ENCODE peak calls at places on chromosomes 4 and X, in five cellular contexts. X is GM12878, K is HepG2, P is K562, N is H1. I is an unnamed sample.

GRCh38 chrX:10010686-10011085 is 43.5 kb downstream of the CLDN34 start:
- DNase-seq in X (no peak), K (peak; percentile 67), P (no peak), N (no peak), I (no peak)

GRCh38 chrX:110167952-110168451 is 149.9 kb downstream of the AMMECR1 start:
- DNase-seq in X (no peak), K (no peak), P (peak; percentile 74), N (peak; percentile 75), I (no peak)

GRCh38 chr4:25448379-25449109 is 71.5 kb downstream of the ANAPC4 start:
- DNase-seq in X (no peak), K (no peak), P (no peak), N (no peak), I (no peak)

GRCh38 chr4:173418636-173419035 is 19.7 kb upstream of the SCRG1 start:
- DNase-seq in X (no peak), K (no peak), P (no peak), N (no peak), I (no peak)

GRCh38 chr4:26590639-26591038 is 6.8 kb downstream of the TBC1D19 start:
- DNase-seq in X (no peak), K (no peak), P (no peak), N (no peak), I (peak; percentile 60)

GRCh38 chr4:183348706-183349659 is 26.8 kb upstream of the CLDN24 start:
- DNase-seq in X (no peak), K (no peak), P (peak; percentile 83), N (no peak), I (no peak)

GRCh38 chrX:75968293-75968692 is 183.2 kb upstream of the MAGEE2 start:
- DNase-seq in X (no peak), K (peak; percentile 3), P (peak; percentile 5), N (peak; percentile 66), I (peak; percentile 15)

GRCh38 chrX:151712253-151712652 is 3.6 kb upstream of the FATE1 start:
- DNase-seq in X (no peak), K (no peak), P (no peak), N (no peak), I (no peak)

GRCh38 chr4:139511320-139511719 is 44.7 kb downstream of the SETD7 start:
- DNase-seq in X (no peak), K (no peak), P (peak; percentile 20), N (no peak), I (no peak)

GRCh38 chr4:42710329-42710728 is 53.4 kb upstream of the ATP8A1 start:
- DNase-seq in X (no peak), K (no peak), P (no peak), N (no peak), I (no peak)

GRCh38 chr4:113116414-113117345 is 67.2 kb downstream of the ANK2 start:
- DNase-seq in X (no peak), K (no peak), P (no peak), N (no peak), I (no peak)

GRCh38 chr4:85722806-85723205 is 247.9 kb downstream of the ARHGAP24 start:
- DNase-seq in X (no peak), K (no peak), P (no peak), N (no peak), I (no peak)

GRCh38 chr4:118995693-118996391 is 107.2 kb downstream of the SYNPO2 start:
- DNase-seq in X (no peak), K (no peak), P (no peak), N (no peak), I (no peak)

GRCh38 chr4:23942491-23942890 is 52.6 kb upstream of the PPARGC1A start:
- DNase-seq in X (no peak), K (no peak), P (no peak), N (no peak), I (no peak)

GRCh38 chrX:114798902-114799301 is 215.0 kb downstream of the HTR2C start:
- DNase-seq in X (no peak), K (no peak), P (no peak), N (no peak), I (peak; percentile 38)

GRCh38 chr4:87150498-87151261 is 69.7 kb downstream of the KLHL8 start:
- DNase-seq in X (peak; percentile 35), K (peak; percentile 70), P (peak; percentile 79), N (peak; percentile 64), I (peak; percentile 55)

GRCh38 chr4:138063581-138063980 is 178.6 kb downstream of the SLC7A11 start:
- DNase-seq in X (no peak), K (no peak), P (no peak), N (no peak), I (no peak)

GRCh38 chr4:60757986-60758385 is 442.1 kb upstream of the ADGRL3 start:
- DNase-seq in X (no peak), K (no peak), P (no peak), N (no peak), I (no peak)

DNA sequence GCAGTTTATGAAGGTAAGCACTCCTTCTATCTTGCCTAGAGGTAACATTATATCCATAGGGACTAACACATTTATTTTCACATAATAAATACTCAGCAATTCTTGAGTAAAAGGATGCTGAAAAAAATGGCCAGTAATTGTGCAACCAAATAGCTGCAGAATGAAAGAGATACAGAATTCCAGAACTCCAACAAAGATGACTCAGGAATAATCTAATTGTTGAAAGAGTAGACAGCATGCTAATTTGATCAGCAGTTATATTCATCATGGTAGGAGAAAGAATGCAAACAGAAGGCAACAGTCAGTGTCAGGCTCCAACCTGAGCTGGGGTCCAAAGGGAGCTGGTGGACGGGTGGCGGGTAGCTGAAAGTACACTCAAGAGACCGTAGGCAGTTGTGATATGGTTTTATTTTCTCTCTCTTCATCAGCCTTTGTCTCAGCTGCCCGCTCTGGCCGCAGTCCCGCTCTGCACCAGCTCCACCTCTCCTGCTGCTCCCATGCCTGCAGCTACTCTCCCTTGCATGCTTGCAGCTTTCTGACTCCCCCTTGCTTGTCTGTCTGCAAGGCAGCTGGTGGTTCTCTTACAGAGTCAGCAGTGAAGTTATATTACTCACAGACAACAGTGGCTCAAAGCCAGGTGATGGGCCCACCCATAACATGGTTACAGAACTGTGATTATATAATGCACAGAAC is 1150.0 kb downstream of the STIM2 start:
- DNase-seq in X (no peak), K (no peak), P (no peak), N (no peak), I (no peak)
- TF ChIP-seq SP1 in X (no peak), K (no peak), P (no peak), N (no peak), I (no peak)

GRCh38 chr4:6526171-6526570 is 48.8 kb upstream of the MAN2B2 start:
- DNase-seq in X (no peak), K (no peak), P (no peak), N (no peak), I (no peak)

GRCh38 chr4:6529021-6529420 is 46.0 kb upstream of the MAN2B2 start:
- DNase-seq in X (no peak), K (no peak), P (no peak), N (no peak), I (no peak)

GRCh38 chr4:6526696-6527095 is 48.3 kb upstream of the MAN2B2 start:
- DNase-seq in X (no peak), K (no peak), P (no peak), N (no peak), I (no peak)

GRCh38 chr4:6527259-6527658 is 47.7 kb upstream of the MAN2B2 start:
- DNase-seq in X (no peak), K (no peak), P (no peak), N (no peak), I (no peak)

GRCh38 chr4:6527683-6528595 is 47.0 kb upstream of the MAN2B2 start:
- DNase-seq in X (no peak), K (no peak), P (no peak), N (no peak), I (no peak)
- H3K27me3 ChIP-seq in X (no peaks in the 10 kb centered on the region), K (peaks cover 67% of the 10 kb centered on the region), P (peaks cover 37% of the 10 kb centered on the region), N (no peaks in the 10 kb centered on the region), I (no peaks in the 10 kb centered on the region)

GRCh38 chr4:4870493-4871266 is 11.2 kb downstream of the MSX1 start:
- DNase-seq in X (no peak), K (no peak), P (no peak), N (no peak), I (no peak)

GRCh38 chr4:4869380-4869723 is 9.9 kb downstream of the MSX1 start:
- DNase-seq in X (no peak), K (no peak), P (no peak), N (peak; percentile 54), I (no peak)

GRCh38 chr4:4872148-4872903 is 12.9 kb downstream of the MSX1 start:
- DNase-seq in X (no peak), K (no peak), P (no peak), N (peak; percentile 78), I (no peak)

GRCh38 chr4:4869731-4870483 is 10.4 kb downstream of the MSX1 start:
- DNase-seq in X (no peak), K (no peak), P (no peak), N (peak; percentile 58), I (no peak)

GRCh38 chr4:4871267-4872147 is 12.0 kb downstream of the MSX1 start:
- DNase-seq in X (no peak), K (no peak), P (no peak), N (peak; percentile 63), I (no peak)
- TF ChIP-seq EZH2 in X (no peak), K (no peak), P (no peak), N (peak; percentile 95), I (no peak)

GRCh38 chr4:127250577-127250976 is 382.2 kb upstream of the INTU start:
- DNase-seq in X (no peak), K (no peak), P (no peak), N (no peak), I (no peak)

GRCh38 chr4:127251423-127251822 is 381.3 kb upstream of the INTU start:
- DNase-seq in X (no peak), K (no peak), P (no peak), N (no peak), I (no peak)

GRCh38 chr4:127247293-127247952 is 385.3 kb upstream of the INTU start:
- DNase-seq in X (no peak), K (no peak), P (no peak), N (no peak), I (no peak)

GRCh38 chr4:127249767-127250108 is 383.0 kb upstream of the INTU start:
- DNase-seq in X (no peak), K (no peak), P (no peak), N (no peak), I (no peak)

DNA sequence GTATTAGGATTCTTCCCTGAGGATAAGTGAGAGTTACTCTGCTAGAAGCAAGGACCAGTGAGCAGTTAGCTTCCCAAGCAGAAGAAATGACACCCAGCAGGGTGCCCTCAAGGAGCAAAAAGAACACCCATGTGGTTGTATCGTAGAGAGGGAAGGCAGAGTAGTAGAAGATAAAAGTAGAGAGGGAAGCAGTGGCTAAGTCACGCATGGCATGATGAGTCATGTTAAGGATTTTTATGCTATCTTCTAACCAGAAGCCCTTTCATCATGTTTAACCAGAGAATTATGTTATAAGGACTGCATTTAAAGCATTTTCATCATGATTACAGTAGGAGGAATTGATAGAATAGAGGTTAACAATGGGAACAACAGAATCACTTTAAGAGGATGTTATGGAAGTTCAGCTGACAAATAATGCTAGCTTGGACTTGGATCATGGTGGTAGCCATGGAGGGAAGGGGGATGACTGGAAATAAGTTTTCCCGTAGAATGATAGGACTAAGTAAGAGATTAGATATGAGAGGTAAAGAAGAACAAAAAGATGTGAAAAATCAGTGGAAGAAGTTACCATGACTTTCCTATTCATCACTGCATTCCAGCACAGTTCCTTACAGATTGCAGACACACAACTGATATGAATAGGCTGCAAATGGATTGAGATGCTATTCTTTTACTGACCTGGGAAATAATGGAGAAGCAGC is 383.5 kb upstream of the INTU start:
- DNase-seq in X (no peak), K (no peak), P (peak; percentile 3), N (no peak), I (no peak)
- TF ChIP-seq SP1 in X (no peak), K (no peak), P (no peak), N (no peak), I (no peak)